ENCODE peak calls at places on chromosomes 5 and 9, in six cellular contexts. S, X, I, V, F and L are unnamed samples.

GRCh38 chr5:86890375-86890774 is 272.6 kb downstream of the COX7C start:
- DNase-seq in V (no peak), S (no peak), I (no peak), X (no peak), F (no peak), L (no peak)

GRCh38 chr5:95327211-95327610 is 42.3 kb upstream of the MCTP1 start:
- DNase-seq in I (no peak), V (no peak), S (no peak), X (no peak), F (no peak), L (no peak)

GRCh38 chr9:5850735-5851122 is 17.8 kb upstream of the ERMP1 start:
- DNase-seq in V (no peak), S (no peak), X (no peak), F (no peak), I (no peak), L (no peak)

GRCh38 chr5:65076251-65076869 is 307.6 kb downstream of the CWC27 start:
- DNase-seq in V (no peak), I (peak), X (peak), S (peak), F (peak), L (no peak)

GRCh38 chr5:34789021-34789531 is 49.9 kb upstream of the TTC23L start:
- DNase-seq in S (peak), X (peak), I (peak), V (no peak), F (no peak), L (no peak)

GRCh38 chr9:118962426-118962825 is 406.8 kb downstream of the BRINP1 start:
- DNase-seq in I (no peak), V (no peak), F (no peak), X (no peak), S (no peak), L (no peak)

GRCh38 chr9:125405938-125406811 is 144.5 kb downstream of the GAPVD1 start:
- DNase-seq in S (no peak), F (peak), X (peak), I (peak), V (no peak), L (no peak)

GRCh38 chr5:148794275-148794674 is 32.1 kb upstream of the ADRB2 start:
- DNase-seq in X (peak), I (no peak), V (no peak), S (no peak), F (no peak), L (no peak)

GRCh38 chr5:110956280-110956912 is 115.1 kb upstream of the TSLP start:
- DNase-seq in X (no peak), F (no peak), V (no peak), S (no peak), I (no peak), L (no peak)

GRCh38 chr5:7876867-7877266 is 7.9 kb downstream of the MTRR start:
- DNase-seq in F (no peak), X (peak), S (no peak), I (no peak), V (no peak), L (no peak)

GRCh38 chr5:125106881-125107280 is 360.4 kb upstream of the ZNF608 start:
- DNase-seq in V (no peak), F (no peak), X (no peak), I (no peak), S (no peak), L (no peak)

GRCh38 chr5:116881921-116882531 is 307.4 kb upstream of the SEMA6A start:
- DNase-seq in V (no peak), S (no peak), F (peak), I (no peak), X (no peak), L (no peak)

GRCh38 chr5:9947231-9947693 is 302.4 kb downstream of the ATPSCKMT start:
- DNase-seq in X (no peak), F (no peak), S (no peak), I (no peak), V (no peak), L (peak)

GRCh38 chr9:90287567-90288274 is 354.9 kb downstream of the DIRAS2 start:
- DNase-seq in S (no peak), I (no peak), F (no peak), V (no peak), X (no peak), L (peak)

GRCh38 chr5:83085106-83085505 is 7.8 kb downstream of the XRCC4 start:
- DNase-seq in V (no peak), S (no peak), F (peak), I (no peak), X (no peak), L (no peak)

GRCh38 chr5:11072556-11072955 is 311.5 kb upstream of the DAP start:
- DNase-seq in I (no peak), V (peak), S (no peak), X (no peak), F (no peak), L (no peak)

GRCh38 chr5:139394123-139394653 is 716 bp downstream of the PROB1 start:
- DNase-seq in F (no peak), S (no peak), X (no peak), V (peak), I (no peak), L (no peak)

GRCh38 chr5:108687599-108688220 is 60.0 kb upstream of the FER start:
- DNase-seq in F (no peak), I (no peak), V (no peak), S (no peak), X (no peak), L (no peak)

GRCh38 chr5:35963381-35963843 is 25.0 kb upstream of the CAPSL start:
- DNase-seq in F (no peak), X (peak), V (peak), S (peak), I (peak), L (no peak)

GRCh38 chr9:138097501-138097991 is 220.0 kb downstream of the CACNA1B start:
- DNase-seq in V (peak), I (no peak), F (no peak), S (no peak), X (no peak), L (no peak)

GRCh38 chr5:39411051-39411450 is 13.7 kb downstream of the DAB2 start:
- DNase-seq in F (no peak), V (no peak), X (peak), S (peak), I (no peak), L (no peak)

GRCh38 chr9:4857163-4857562 is 64.4 kb downstream of the RCL1 start:
- DNase-seq in X (no peak), F (no peak), I (no peak), S (no peak), V (no peak), L (no peak)

GRCh38 chr9:99878651-99879050 is 27.8 kb upstream of the STX17 start:
- DNase-seq in F (no peak), S (no peak), X (peak), V (no peak), I (no peak), L (no peak)

GRCh38 chr9:19875291-19875910 is 86.6 kb upstream of the SLC24A2 start:
- DNase-seq in X (no peak), I (no peak), S (no peak), V (no peak), F (no peak), L (no peak)

GRCh38 chr5:135448071-135448704 is 1.0 kb upstream of the DCANP1 start:
- DNase-seq in X (no peak), F (no peak), I (no peak), S (no peak), V (no peak), L (no peak)
- TF ChIP-seq SMC3 in X (no peak), F (no peak), I (no peak), S (no peak), V (no peak), L (no peak)

DNA sequence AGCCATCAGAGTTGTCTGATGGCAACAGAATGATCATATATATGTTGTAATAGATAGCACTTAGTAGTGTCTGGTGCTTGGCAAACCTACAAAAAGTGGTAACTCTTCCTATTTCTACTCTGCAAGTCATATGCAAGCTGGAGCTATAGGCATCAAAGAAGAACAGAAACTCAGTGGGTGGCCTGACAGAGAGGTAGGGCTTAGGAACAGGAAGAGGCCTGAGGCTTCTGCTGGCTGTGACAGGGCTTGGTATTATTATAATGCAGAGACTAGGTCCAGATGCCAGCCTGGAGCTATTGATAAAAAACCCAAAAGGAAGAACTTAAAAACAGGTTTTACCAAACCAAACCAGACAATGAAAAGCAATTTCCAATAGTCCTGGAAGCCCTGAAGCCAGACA is 4.4 kb upstream of the DIAPH1 start:
- DNase-seq in F (no peak), S (no peak), I (no peak), V (no peak), X (no peak), L (peak)
- TF ChIP-seq SMC3 in F (no peak), S (no peak), I (no peak), V (no peak), X (no peak), L (no peak)

GRCh38 chr5:100901851-100902341 is 1.2 kb downstream of the ST8SIA4 start:
- DNase-seq in X (no peak), F (no peak), S (peak), I (peak), V (no peak), L (no peak)
- TF ChIP-seq SMC3 in X (no peak), F (no peak), S (no peak), I (no peak), V (no peak), L (no peak)

GRCh38 chr5:14395411-14395810 is 186.2 kb upstream of the OTULINL start:
- DNase-seq in V (no peak), F (no peak), X (no peak), S (no peak), I (no peak), L (no peak)

GRCh38 chr5:14394365-14394764 is 187.2 kb upstream of the OTULINL start:
- DNase-seq in I (no peak), X (no peak), V (no peak), S (no peak), F (no peak), L (no peak)

GRCh38 chr5:14399054-14399657 is 182.4 kb upstream of the OTULINL start:
- DNase-seq in I (peak), S (peak), X (peak), F (peak), V (peak), L (no peak)

GRCh38 chr5:14397717-14398116 is 183.9 kb upstream of the OTULINL start:
- DNase-seq in S (no peak), X (peak), V (no peak), F (no peak), I (no peak), L (no peak)

GRCh38 chr5:14396071-14396470 is 185.5 kb upstream of the OTULINL start:
- DNase-seq in I (no peak), V (no peak), X (peak), S (no peak), F (no peak), L (no peak)
- TF ChIP-seq SMC3 in I (no peak), V (no peak), X (no peak), S (no peak), F (no peak), L (no peak)

DNA sequence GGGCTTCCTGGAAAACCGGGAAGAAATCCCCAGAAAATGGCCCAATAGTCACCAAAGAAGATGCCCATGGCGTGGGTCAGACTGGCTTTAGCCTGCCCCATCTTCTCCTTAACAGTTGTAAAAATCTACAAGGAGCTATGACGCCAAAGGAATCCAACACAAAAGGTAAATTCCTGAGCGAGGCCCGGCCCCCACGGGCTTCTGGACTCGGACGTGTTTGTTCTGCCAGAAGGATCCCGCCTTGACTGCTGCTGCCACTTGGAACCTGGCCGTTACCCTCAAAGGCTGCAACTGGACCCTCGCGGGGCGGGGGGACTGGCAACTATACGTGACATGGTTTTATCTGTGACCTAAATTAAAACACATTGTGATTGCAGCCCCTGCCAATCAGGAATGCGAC is 54.5 kb upstream of the UBAC1 start:
- DNase-seq in I (no peak), F (no peak), V (peak), X (no peak), S (no peak), L (no peak)
- TF ChIP-seq SMC3 in I (no peak), F (no peak), V (no peak), X (no peak), S (no peak), L (no peak)

GRCh38 chr5:54831233-54831632 is 154.2 kb downstream of the ESM1 start:
- DNase-seq in X (no peak), S (no peak), F (no peak), V (no peak), I (no peak), L (no peak)
- TF ChIP-seq SMC3 in X (no peak), S (no peak), F (no peak), V (no peak), I (no peak), L (no peak)